ENCODE peak calls at places on chromosomes 13 and 19, in eight cellular contexts. L, W, D, V, I, G, A and E are unnamed samples.

GRCh38 chr19:48795855-48796142 is 15.0 kb downstream of the BCAT2 start:
- DNase-seq in L (no peak), W (no peak), D (no peak), V (no peak), I (no peak), G (no peak), A (no peak), E (no peak)

GRCh38 chr13:36891752-36892151 is 28.3 kb downstream of the SMAD9 start:
- DNase-seq in L (no peak), W (no peak), D (no peak), V (peak), I (no peak), G (no peak), A (no peak), E (no peak)

GRCh38 chr13:43985437-43986051 is 105.8 kb downstream of the LACC1 start:
- DNase-seq in L (no peak), W (no peak), D (no peak), V (no peak), I (no peak), G (no peak), A (no peak), E (no peak)

GRCh38 chr19:9885077-9885552 is 50.0 kb downstream of the PIN1 start:
- DNase-seq in L (peak), W (no peak), D (no peak), V (peak), I (no peak), G (no peak), A (no peak), E (peak)

GRCh38 chr13:34578917-34579316 is 363.2 kb upstream of the NBEA start:
- DNase-seq in L (no peak), W (peak), D (no peak), V (no peak), I (no peak), G (no peak), A (no peak), E (no peak)

GRCh38 chr13:30895773-30896172 is 10.3 kb upstream of the MEDAG start:
- DNase-seq in L (no peak), W (no peak), D (no peak), V (peak), I (no peak), G (peak), A (no peak), E (no peak)

GRCh38 chr13:96091164-96091931 is 1.4 kb downstream of the HS6ST3 start:
- DNase-seq in L (peak), W (no peak), D (peak), V (no peak), I (no peak), G (no peak), A (peak), E (no peak)

GRCh38 chr19:12720851-12721655 is 2.7 kb downstream of the TNPO2 start:
- DNase-seq in L (no peak), W (no peak), D (no peak), V (no peak), I (peak), G (no peak), A (no peak), E (no peak)

GRCh38 chr13:65990684-65991083 is 1239.5 kb downstream of the PCDH9 start:
- DNase-seq in L (no peak), W (no peak), D (no peak), V (no peak), I (no peak), G (no peak), A (no peak), E (no peak)

GRCh38 chr13:45950343-45950995 is 98.9 kb upstream of the SIAH3 start:
- DNase-seq in L (no peak), W (no peak), D (no peak), V (no peak), I (no peak), G (no peak), A (no peak), E (no peak)

GRCh38 chr13:110108348-110109139 is 198.4 kb downstream of the COL4A1 start:
- DNase-seq in L (peak), W (peak), D (peak), V (peak), I (no peak), G (peak), A (peak), E (peak)